ENCODE peak calls at places on chromosomes 11 and 22, in five cellular contexts. Q is CD8-positive, alpha-beta T cell; N is cardiac muscle cell; T is mammary epithelial cell; K is lung. X is an unnamed sample.
A peak's percentile ranks its signal among the peaks of the same experiment; 100 is the strongest.

GRCh38 chr11:8288166-8288772 is 24.6 kb upstream of the LMO1 start:
- DNase-seq in Q (no peak), N (no peak), T (no peak), K (no peak), X (no peak)

GRCh38 chr22:37501610-37502341 is 15.6 kb upstream of the MFNG start:
- DNase-seq in Q (no peak), N (peak; percentile 92), T (peak; percentile 88), K (peak; percentile 70), X (peak; percentile 82)

GRCh38 chr11:93613432-93613831 is 48.0 kb upstream of the CEP295 start:
- DNase-seq in Q (no peak), N (no peak), T (no peak), K (no peak), X (no peak)

GRCh38 chr11:87432006-87432405 is 394.3 kb downstream of the TMEM135 start:
- DNase-seq in Q (no peak), N (no peak), T (no peak), K (no peak), X (no peak)

GRCh38 chr11:63845305-63845704 is 6.4 kb downstream of the MARK2 start:
- DNase-seq in Q (no peak), N (peak; percentile 71), T (peak; percentile 91), K (no peak), X (no peak)

GRCh38 chr11:71112454-71112853 is 139.9 kb downstream of the SHANK2 start:
- DNase-seq in Q (no peak), N (no peak), T (no peak), K (no peak), X (no peak)

GRCh38 chr11:23509023-23509422 is 648.7 kb upstream of the CCDC179 start:
- DNase-seq in Q (no peak), N (peak; percentile 3), T (peak; percentile 63), K (no peak), X (no peak)

GRCh38 chr11:116688202-116688540 is 84.6 kb downstream of the BUD13 start:
- DNase-seq in Q (no peak), N (no peak), T (no peak), K (no peak), X (no peak)

GRCh38 chr11:16494918-16495691 is 138.8 kb upstream of the SOX6 start:
- DNase-seq in Q (no peak), N (no peak), T (no peak), K (no peak), X (no peak)

GRCh38 chr22:38882480-38882879 is 10.5 kb upstream of the CBX6 start:
- DNase-seq in Q (no peak), N (peak; percentile 64), T (no peak), K (no peak), X (no peak)

GRCh38 chr11:92703431-92703830 is 266.0 kb upstream of the MTNR1B start:
- DNase-seq in Q (no peak), N (peak; percentile 25), T (peak; percentile 49), K (no peak), X (no peak)

GRCh38 chr11:113840932-113841664 is 34.3 kb downstream of the USP28 start:
- DNase-seq in Q (no peak), N (no peak), T (no peak), K (no peak), X (no peak)

DNA sequence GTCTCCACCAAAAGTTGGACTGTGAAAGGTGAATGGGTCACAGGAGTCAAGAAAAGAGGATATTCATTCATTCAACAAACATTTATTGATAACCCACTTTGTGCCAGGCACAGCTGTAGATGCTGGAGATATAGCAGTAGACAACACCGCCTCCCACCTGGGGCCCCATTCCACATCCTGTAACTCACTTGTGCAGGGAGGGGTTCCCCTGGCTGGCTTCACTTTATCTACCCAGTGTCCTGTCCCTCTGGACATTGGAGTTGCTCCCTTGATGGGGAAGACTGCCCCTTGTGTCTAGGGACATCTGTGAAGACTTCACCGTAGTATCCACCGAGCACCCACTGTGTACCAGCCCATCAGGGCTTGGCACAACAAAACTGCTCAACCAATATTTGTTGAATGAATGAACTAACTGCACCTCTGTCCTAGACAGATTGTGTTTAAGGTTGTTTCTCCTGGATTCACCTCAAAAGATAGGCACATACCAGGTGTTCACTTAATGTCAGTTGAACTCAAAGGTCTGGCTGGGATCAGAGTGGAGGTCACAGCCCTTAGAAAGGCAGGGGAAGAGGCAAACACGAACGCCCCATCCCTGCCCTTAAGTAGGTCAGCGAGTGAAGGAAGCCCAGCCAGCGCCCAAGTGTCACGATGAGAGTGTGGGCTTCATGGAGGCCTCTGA is 1.4 kb upstream of the OVOL1 start:
- DNase-seq in Q (no peak), N (no peak), T (no peak), K (no peak), X (no peak)
- H3K4me1 ChIP-seq in Q (peaks cover 38% of the 10 kb centered on the region), N (no peaks in the 10 kb centered on the region), T (peaks cover 35% of the 10 kb centered on the region), K (no peaks in the 10 kb centered on the region), X (peaks cover 14% of the 10 kb centered on the region)

DNA sequence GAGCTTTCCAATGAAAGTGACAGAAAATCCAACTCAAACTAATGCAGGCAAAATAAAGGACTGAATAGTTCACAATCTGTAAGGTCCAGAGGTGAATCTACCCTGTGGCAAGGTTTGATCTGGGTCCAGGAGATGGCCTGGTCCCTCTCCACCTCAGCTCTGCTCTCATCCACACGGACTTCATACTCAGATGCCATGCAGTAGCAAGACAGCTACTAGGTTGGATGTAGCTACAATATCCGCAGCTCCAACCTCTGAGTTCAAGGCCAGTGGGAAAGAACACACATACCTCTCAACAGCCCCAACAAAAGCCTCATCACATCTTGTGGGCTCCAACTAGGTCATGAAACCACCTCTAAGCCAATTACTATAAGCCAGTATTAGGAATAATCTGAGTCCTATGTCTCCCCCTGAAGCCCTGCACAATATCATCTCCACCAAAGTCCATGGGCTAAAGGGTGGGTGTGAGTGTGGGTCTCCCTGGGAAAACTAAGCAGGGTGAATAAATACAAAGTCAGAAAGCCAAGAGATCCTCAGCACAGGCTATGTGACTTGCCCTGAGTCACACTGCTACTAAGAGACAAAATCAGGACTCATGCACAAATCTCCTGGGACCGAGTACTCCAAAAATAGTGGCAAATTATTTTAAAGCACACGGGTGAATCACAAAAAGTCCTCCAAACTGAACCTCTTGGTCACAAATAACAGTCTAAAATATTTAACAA is 78.8 kb downstream of the LARGE1 start:
- DNase-seq in Q (no peak), N (no peak), T (no peak), K (no peak), X (no peak)
- H3K27ac ChIP-seq in Q (no peak overlapping the region), N (no peak overlapping the region), T (no peak overlapping the region), K (peak overlapping the region; percentile 63), X (peak overlapping the region; percentile 9)

GRCh38 chr11:68469122-68469521 is 8.6 kb downstream of the PPP6R3 start:
- DNase-seq in Q (no peak), N (peak; percentile 52), T (no peak), K (no peak), X (no peak)

GRCh38 chr11:68468217-68468828 is 7.8 kb downstream of the PPP6R3 start:
- DNase-seq in Q (peak; percentile 26), N (no peak), T (no peak), K (no peak), X (no peak)

GRCh38 chr11:68470304-68470811 is 9.8 kb downstream of the PPP6R3 start:
- DNase-seq in Q (no peak), N (no peak), T (no peak), K (no peak), X (no peak)

GRCh38 chr11:68469642-68470041 is 9.1 kb downstream of the PPP6R3 start:
- DNase-seq in Q (no peak), N (no peak), T (no peak), K (no peak), X (no peak)

GRCh38 chr11:68467446-68467845 is 6.9 kb downstream of the PPP6R3 start:
- DNase-seq in Q (no peak), N (no peak), T (no peak), K (no peak), X (no peak)
- H3K4me1 ChIP-seq in Q (peaks cover 84% of the 10 kb centered on the region), N (peaks cover 35% of the 10 kb centered on the region), T (peaks cover 32% of the 10 kb centered on the region), K (peaks cover 34% of the 10 kb centered on the region), X (peaks cover 20% of the 10 kb centered on the region)

GRCh38 chr11:130536106-130537040 is 87.9 kb downstream of the ADAMTS15 start:
- DNase-seq in Q (no peak), N (peak; percentile 27), T (peak; percentile 58), K (no peak), X (no peak)
- H3K27ac ChIP-seq in Q (no peak overlapping the region), N (no peak overlapping the region), T (no peak overlapping the region), K (no peak overlapping the region), X (peak overlapping the region; percentile 57)

GRCh38 chr11:43687120-43687791 is 6.7 kb downstream of the HSD17B12 start:
- DNase-seq in Q (no peak), N (peak; percentile 87), T (peak; percentile 47), K (peak; percentile 49), X (no peak)
- H3K4me1 ChIP-seq in Q (no peaks in the 10 kb centered on the region), N (peaks cover 40% of the 10 kb centered on the region), T (peaks cover 26% of the 10 kb centered on the region), K (peaks cover 27% of the 10 kb centered on the region), X (no peaks in the 10 kb centered on the region)

DNA sequence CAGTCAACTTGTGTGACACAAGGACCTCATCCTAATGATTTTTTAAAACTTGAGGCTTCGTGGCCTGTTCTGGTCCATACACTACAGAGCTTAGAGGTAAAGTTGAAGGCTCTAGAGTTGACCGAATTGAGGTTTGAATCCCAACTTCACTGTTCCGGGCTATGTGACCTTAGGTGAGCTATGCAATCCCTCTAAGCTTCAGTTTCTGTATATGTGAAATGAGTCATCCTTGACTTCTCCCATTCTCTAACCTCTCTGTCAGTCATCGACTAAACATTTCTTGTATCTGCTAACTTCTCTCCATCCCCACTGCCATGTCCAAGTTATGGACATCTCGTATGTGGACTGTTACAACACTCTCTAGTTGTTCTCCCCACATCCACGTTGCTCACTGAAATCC is 178.2 kb upstream of the TMEM45B start:
- DNase-seq in Q (no peak), N (no peak), T (peak; percentile 85), K (no peak), X (no peak)
- H3K27ac ChIP-seq in Q (no peak overlapping the region), N (no peak overlapping the region), T (peak overlapping the region; percentile 95), K (no peak overlapping the region), X (no peak overlapping the region)

GRCh38 chr11:697028-697491 is 1.4 kb downstream of the TMEM80 start:
- DNase-seq in Q (no peak), N (peak; percentile 35), T (peak; percentile 94), K (no peak), X (no peak)
- H3K4me1 ChIP-seq in Q (peaks cover 39% of the 10 kb centered on the region), N (peaks cover 10% of the 10 kb centered on the region), T (peaks cover 51% of the 10 kb centered on the region), K (peaks cover 9% of the 10 kb centered on the region), X (peaks cover 25% of the 10 kb centered on the region)

GRCh38 chr22:45454260-45454659 is 40.8 kb downstream of the RIBC2 start:
- DNase-seq in Q (no peak), N (peak; percentile 14), T (no peak), K (no peak), X (no peak)

GRCh38 chr22:45450931-45451651 is 37.6 kb downstream of the RIBC2 start:
- DNase-seq in Q (no peak), N (peak; percentile 88), T (no peak), K (no peak), X (peak; percentile 27)

GRCh38 chr22:45453764-45454163 is 40.3 kb downstream of the RIBC2 start:
- DNase-seq in Q (no peak), N (no peak), T (no peak), K (no peak), X (no peak)

GRCh38 chr22:45451988-45452387 is 38.5 kb downstream of the RIBC2 start:
- DNase-seq in Q (no peak), N (no peak), T (no peak), K (no peak), X (no peak)

GRCh38 chr22:45452565-45453449 is 39.3 kb downstream of the RIBC2 start:
- DNase-seq in Q (no peak), N (no peak), T (no peak), K (no peak), X (no peak)
- H3K27ac ChIP-seq in Q (no peak overlapping the region), N (no peak overlapping the region), T (no peak overlapping the region), K (peak overlapping the region; percentile 15), X (peak overlapping the region; percentile 38)

X was measured in prostate gland.